ENCODE peak calls at places on chromosome 13, in four cellular contexts. P is AG09309, O is aorta, M is brain microvascular endothelial cell. X is an unnamed sample.

GRCh38 chr13:94154362-94154761 is 325.1 kb downstream of the DCT start:
- DNase-seq in P (peak), O (peak), M (peak), X (peak)

GRCh38 chr13:113884821-113885220 is 20.9 kb upstream of the GAS6 start:
- DNase-seq in P (no peak), O (no peak), M (no peak), X (no peak)

GRCh38 chr13:28820099-28821051 is at the start of gene MTUS2:
- DNase-seq in P (no peak), O (peak), M (no peak), X (no peak)

GRCh38 chr13:32610538-32610937 is 24.3 kb downstream of the PDS5B start:
- DNase-seq in P (no peak), O (no peak), M (no peak), X (no peak)

GRCh38 chr13:61880576-61881283 is 465.1 kb upstream of the PCDH20 start:
- DNase-seq in P (no peak), O (no peak), M (no peak), X (no peak)

GRCh38 chr13:35179494-35179893 is 237.4 kb downstream of the NBEA start:
- DNase-seq in P (no peak), O (no peak), M (no peak), X (no peak)

GRCh38 chr13:48531416-48532145 is 1.3 kb downstream of the RCBTB2 start:
- DNase-seq in P (no peak), O (no peak), M (peak), X (no peak)

GRCh38 chr13:35566340-35566739 is 89.9 kb upstream of the MAB21L1 start:
- DNase-seq in P (no peak), O (no peak), M (no peak), X (no peak)

GRCh38 chr13:40319699-40320586 is 346.5 kb downstream of the FOXO1 start:
- DNase-seq in P (no peak), O (no peak), M (no peak), X (no peak)

GRCh38 chr13:20990910-20991525 is 70.4 kb downstream of the LATS2 start:
- DNase-seq in P (no peak), O (no peak), M (no peak), X (no peak)

GRCh38 chr13:62626771-62627170 is 1211.1 kb upstream of the PCDH20 start:
- DNase-seq in P (no peak), O (no peak), M (no peak), X (no peak)

GRCh38 chr13:67934615-67935330 is 704.6 kb upstream of the PCDH9 start:
- DNase-seq in P (no peak), O (no peak), M (no peak), X (no peak)

GRCh38 chr13:98275711-98276171 is 98.7 kb upstream of the RNF113B start:
- DNase-seq in P (no peak), O (no peak), M (no peak), X (no peak)

GRCh38 chr13:29815336-29815735 is 35.1 kb downstream of the UBL3 start:
- DNase-seq in P (no peak), O (no peak), M (no peak), X (no peak)

GRCh38 chr13:97879646-97880297 is 73.7 kb upstream of the IPO5 start:
- DNase-seq in P (peak), O (no peak), M (peak), X (peak)

GRCh38 chr13:100235311-100235901 is 146.5 kb downstream of the PCCA start:
- DNase-seq in P (peak), O (no peak), M (peak), X (peak)

GRCh38 chr13:76846363-76846762 is 39.8 kb downstream of the KCTD12 start:
- DNase-seq in P (no peak), O (no peak), M (no peak), X (no peak)

GRCh38 chr13:99977334-99977911 is 4.2 kb upstream of the ZIC2 start:
- DNase-seq in P (no peak), O (no peak), M (no peak), X (no peak)

GRCh38 chr13:20442798-20443381 is 82.8 kb downstream of the CRYL1 start:
- DNase-seq in P (no peak), O (no peak), M (no peak), X (no peak)

GRCh38 chr13:38979891-38980627 is 10.6 kb downstream of the STOML3 start:
- DNase-seq in P (no peak), O (no peak), M (no peak), X (peak)

GRCh38 chr13:66886248-66886647 is 343.9 kb downstream of the PCDH9 start:
- DNase-seq in P (no peak), O (no peak), M (no peak), X (no peak)

GRCh38 chr13:40662866-40663265 is 3.6 kb downstream of the FOXO1 start:
- DNase-seq in P (no peak), O (no peak), M (no peak), X (no peak)

GRCh38 chr13:20993661-20994440 is 67.5 kb downstream of the LATS2 start:
- DNase-seq in P (peak), O (no peak), M (peak), X (peak)

GRCh38 chr13:76925115-76925514 is 23.2 kb upstream of the ACOD1 start:
- DNase-seq in P (no peak), O (no peak), M (no peak), X (no peak)

GRCh38 chr13:34161829-34162544 is 344.0 kb downstream of the RFC3 start:
- DNase-seq in P (peak), O (no peak), M (peak), X (peak)

GRCh38 chr13:33075996-33076395 is 59.8 kb downstream of the KL start:
- DNase-seq in P (no peak), O (no peak), M (no peak), X (no peak)

GRCh38 chr13:105462981-105463380 is 1072.5 kb downstream of the EFNB2 start:
- DNase-seq in P (no peak), O (no peak), M (no peak), X (no peak)

GRCh38 chr13:36130542-36131214 is 504 bp downstream of the DCLK1 start:
- DNase-seq in P (no peak), O (peak), M (no peak), X (no peak)

GRCh38 chr13:110726726-110727125 is 13.2 kb downstream of the ING1 start:
- DNase-seq in P (no peak), O (no peak), M (no peak), X (no peak)

GRCh38 chr13:89432997-89433396 is 1761.8 kb downstream of the SLITRK5 start:
- DNase-seq in P (no peak), O (no peak), M (no peak), X (no peak)

GRCh38 chr13:50729177-50729576 is 114.3 kb downstream of the DLEU7 start:
- DNase-seq in P (no peak), O (no peak), M (no peak), X (no peak)

GRCh38 chr13:110874508-110874960 is 40.3 kb downstream of the ANKRD10 start:
- DNase-seq in P (no peak), O (peak), M (peak), X (peak)

GRCh38 chr13:76000131-76000530 is 364.0 kb downstream of the LMO7 start:
- DNase-seq in P (no peak), O (no peak), M (no peak), X (no peak)

GRCh38 chr13:79886601-79887000 is 405.6 kb downstream of the NDFIP2 start:
- DNase-seq in P (no peak), O (no peak), M (no peak), X (no peak)

GRCh38 chr13:99086149-99086868 is 108.4 kb upstream of the DOCK9 start:
- DNase-seq in P (no peak), O (peak), M (peak), X (no peak)

GRCh38 chr13:71797487-71797886 is 69.5 kb downstream of the DACH1 start:
- DNase-seq in P (no peak), O (no peak), M (no peak), X (no peak)
- H3K4me3 ChIP-seq in P (no peak), O (no peak), M (no peak), X (no peak)

DNA sequence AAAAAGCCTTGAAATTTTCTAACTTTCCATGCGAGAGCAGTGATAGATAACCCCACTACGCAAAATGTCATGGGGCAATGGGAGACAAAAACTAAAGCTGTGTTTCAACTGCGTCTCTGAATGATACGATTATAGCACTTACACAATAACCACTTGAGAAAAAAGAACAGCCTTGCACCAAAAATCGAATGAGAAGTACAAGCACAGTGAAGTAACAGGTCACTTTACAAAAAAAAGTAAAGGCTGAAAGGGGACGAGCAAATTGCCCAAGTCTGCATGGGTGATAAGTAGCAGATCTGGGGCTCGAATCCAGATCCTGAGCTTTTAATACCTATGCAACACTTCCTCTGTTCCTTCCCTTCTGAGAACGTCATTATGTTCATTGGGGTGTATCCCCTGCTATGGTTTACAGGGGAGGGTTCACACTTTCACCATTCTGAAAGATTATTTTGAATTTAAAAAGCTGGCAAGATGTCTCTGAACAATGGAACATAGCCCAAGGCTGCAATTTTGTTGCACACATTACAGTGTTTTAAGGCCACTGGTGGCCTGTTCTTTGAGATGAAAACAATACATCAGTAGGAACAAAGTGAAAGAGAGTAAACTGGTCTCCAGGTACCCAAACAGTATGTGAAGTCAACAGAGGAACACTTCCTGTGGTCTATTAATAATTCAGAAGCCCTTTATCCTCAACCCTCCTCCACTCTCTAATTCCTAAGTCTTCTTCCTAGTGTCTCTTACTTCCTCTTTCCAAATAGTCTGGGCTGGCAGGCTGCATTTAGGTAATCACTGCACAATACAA is 3.1 kb downstream of the CPB2 start:
- DNase-seq in P (no peak), O (no peak), M (no peak), X (no peak)
- H3K4me3 ChIP-seq in P (no peak), O (no peak), M (no peak), X (no peak)

DNA sequence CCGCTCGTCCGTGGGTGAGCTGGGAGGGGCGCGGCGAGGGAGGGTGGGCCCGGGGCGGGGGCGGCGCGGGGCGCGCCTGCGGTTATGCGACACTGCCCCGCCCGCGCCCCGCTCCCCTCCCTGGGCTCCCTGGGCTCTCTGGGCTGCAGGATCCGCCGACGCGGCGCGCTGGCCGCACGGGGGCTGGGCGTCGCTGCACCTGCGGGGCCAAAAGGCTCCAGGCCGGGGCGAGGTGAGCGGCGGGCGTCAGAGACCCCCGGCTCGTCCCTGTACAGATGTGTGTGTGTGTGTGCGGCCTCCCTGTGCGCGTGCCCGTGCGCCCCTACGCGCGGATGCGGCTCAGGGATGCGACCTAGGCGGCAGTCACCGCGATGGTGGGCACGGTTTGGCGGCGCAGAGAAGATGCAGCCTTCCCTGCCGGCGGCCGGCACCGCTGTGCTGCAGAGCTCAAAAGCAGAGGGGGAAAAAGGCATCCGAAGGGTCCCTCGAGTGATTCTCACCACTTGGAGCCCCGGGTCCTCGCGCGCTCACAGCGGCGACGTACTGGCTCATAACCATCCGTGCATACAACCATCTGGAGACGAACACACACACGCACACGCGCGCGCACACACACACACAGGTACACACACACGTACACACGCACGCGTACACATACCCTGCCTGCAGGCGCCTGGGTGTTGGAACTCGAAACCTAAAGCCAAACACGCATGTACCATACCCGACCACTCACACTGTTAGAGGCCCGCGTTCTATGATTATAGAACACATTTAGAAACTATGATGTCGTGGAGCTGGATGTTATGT is 704 bp downstream of the ATP8A2 start:
- DNase-seq in P (no peak), O (no peak), M (no peak), X (no peak)
- H3K4me3 ChIP-seq in P (no peak), O (peak), M (peak), X (peak)

GRCh38 chr13:90719452-90719851 is 628.0 kb upstream of the MIR17HG start:
- DNase-seq in P (no peak), O (no peak), M (no peak), X (no peak)
- H3K4me3 ChIP-seq in P (no peak), O (no peak), M (no peak), X (no peak)

GRCh38 chr13:52599853-52600603 is 42.2 kb upstream of the HNRNPA1L2 start:
- DNase-seq in P (no peak), O (peak), M (no peak), X (no peak)
- H3K4me3 ChIP-seq in P (peak), O (peak), M (peak), X (peak)

DNA sequence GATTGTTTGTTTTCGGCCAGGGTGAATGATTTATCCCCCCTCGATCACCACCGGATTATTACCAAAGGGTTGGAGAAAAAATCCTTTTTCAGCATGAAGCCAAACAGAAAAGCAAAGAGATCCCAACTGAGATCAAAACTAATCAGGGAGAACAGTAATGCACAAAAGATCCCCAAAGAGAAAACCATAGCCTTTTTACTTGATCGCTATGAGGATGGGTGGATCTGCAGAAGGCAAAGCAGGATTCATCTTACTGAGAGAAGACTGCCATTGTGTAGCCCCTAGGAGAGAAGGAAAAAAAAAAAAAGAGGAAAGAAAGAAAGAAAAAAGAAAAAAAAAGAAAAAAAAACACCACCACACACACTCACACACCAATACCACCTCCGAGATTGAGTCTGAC is at the start of gene FGF14:
- DNase-seq in P (no peak), O (no peak), M (no peak), X (no peak)
- H3K4me3 ChIP-seq in P (peak), O (peak), M (peak), X (peak)

GRCh38 chr13:31072041-31072440 is 89.7 kb downstream of the HSPH1 start:
- DNase-seq in P (no peak), O (no peak), M (peak), X (peak)

GRCh38 chr13:31067416-31068118 is 94.1 kb downstream of the HSPH1 start:
- DNase-seq in P (peak), O (no peak), M (peak), X (peak)

GRCh38 chr13:31068119-31068423 is 93.6 kb downstream of the HSPH1 start:
- DNase-seq in P (no peak), O (no peak), M (no peak), X (no peak)

GRCh38 chr13:31073859-31074718 is 87.6 kb downstream of the HSPH1 start:
- DNase-seq in P (no peak), O (no peak), M (peak), X (peak)

GRCh38 chr13:31069808-31070544 is 91.7 kb downstream of the HSPH1 start:
- DNase-seq in P (no peak), O (no peak), M (no peak), X (no peak)
- H3K4me3 ChIP-seq in P (no peak), O (no peak), M (no peak), X (no peak)

GRCh38 chr13:73961181-73961580 is 173.0 kb downstream of the KLF12 start:
- DNase-seq in P (no peak), O (no peak), M (no peak), X (no peak)
- H3K4me3 ChIP-seq in P (no peak), O (no peak), M (no peak), X (no peak)